ENCODE peak calls at places on chromosome 9, in ten cellular contexts. K, Z, P, V, C, O, N, H, D and R are unnamed samples.

GRCh38 chr9:85599540-85600140 is 142.1 kb downstream of the AGTPBP1 start:
- DNase-seq in K (no peak), Z (no peak), P (no peak), V (no peak), C (no peak), O (no peak), N (no peak), H (no peak), D (no peak), R (no peak)

GRCh38 chr9:5799314-5799713 is 33.6 kb downstream of the ERMP1 start:
- DNase-seq in K (peak), Z (no peak), P (no peak), V (no peak), C (peak), O (no peak), N (no peak), H (no peak), D (peak), R (peak)

GRCh38 chr9:25658587-25658986 is 19.7 kb downstream of the TUSC1 start:
- DNase-seq in K (no peak), Z (no peak), P (no peak), V (no peak), C (no peak), O (no peak), N (no peak), H (no peak), D (no peak), R (no peak)

GRCh38 chr9:100598641-100599145 is 20.8 kb downstream of the CAVIN4 start:
- DNase-seq in K (peak), Z (peak), P (peak), V (no peak), C (peak), O (peak), N (peak), H (peak), D (peak), R (peak)

GRCh38 chr9:85067792-85068191 is 398.3 kb downstream of the NTRK2 start:
- DNase-seq in K (no peak), Z (no peak), P (no peak), V (no peak), C (no peak), O (no peak), N (no peak), H (no peak), D (no peak), R (no peak)

GRCh38 chr9:74125916-74126315 is 371.2 kb upstream of the RORB start:
- DNase-seq in K (no peak), Z (no peak), P (no peak), V (no peak), C (no peak), O (no peak), N (no peak), H (no peak), D (no peak), R (no peak)

GRCh38 chr9:135739271-135740220 is 37.6 kb downstream of the KCNT1 start:
- DNase-seq in K (no peak), Z (no peak), P (no peak), V (no peak), C (no peak), O (no peak), N (no peak), H (no peak), D (no peak), R (peak)

GRCh38 chr9:26033346-26033745 is 355.1 kb upstream of the TUSC1 start:
- DNase-seq in K (peak), Z (no peak), P (no peak), V (no peak), C (no peak), O (no peak), N (no peak), H (no peak), D (peak), R (no peak)

GRCh38 chr9:129497837-129498450 is 123.0 kb downstream of the C9orf50 start:
- DNase-seq in K (no peak), Z (no peak), P (peak), V (no peak), C (no peak), O (no peak), N (no peak), H (no peak), D (no peak), R (no peak)

GRCh38 chr9:116987902-116988301 is 300.8 kb downstream of the TRIM32 start:
- DNase-seq in K (no peak), Z (no peak), P (no peak), V (no peak), C (no peak), O (no peak), N (no peak), H (no peak), D (no peak), R (no peak)

GRCh38 chr9:18493361-18494015 is 19.5 kb downstream of the ADAMTSL1 start:
- DNase-seq in K (peak), Z (no peak), P (no peak), V (no peak), C (no peak), O (no peak), N (no peak), H (no peak), D (peak), R (no peak)

GRCh38 chr9:35756743-35757526 is 2.9 kb upstream of the MSMP start:
- DNase-seq in K (peak), Z (peak), P (peak), V (no peak), C (peak), O (no peak), N (peak), H (no peak), D (no peak), R (no peak)

GRCh38 chr9:121992571-121993212 is 100.4 kb downstream of the TTLL11 start:
- DNase-seq in K (peak), Z (peak), P (peak), V (no peak), C (peak), O (no peak), N (peak), H (peak), D (peak), R (peak)

GRCh38 chr9:92608221-92609141 is 61.5 kb downstream of the IPPK start:
- DNase-seq in K (no peak), Z (no peak), P (no peak), V (no peak), C (peak), O (peak), N (no peak), H (no peak), D (peak), R (no peak)

GRCh38 chr9:37025381-37026084 is 8.5 kb downstream of the PAX5 start:
- DNase-seq in K (peak), Z (no peak), P (no peak), V (no peak), C (no peak), O (no peak), N (no peak), H (no peak), D (no peak), R (no peak)

GRCh38 chr9:76697110-76697509 is 67.1 kb upstream of the PCA3 start:
- DNase-seq in K (no peak), Z (no peak), P (no peak), V (no peak), C (no peak), O (no peak), N (no peak), H (no peak), D (no peak), R (no peak)

GRCh38 chr9:126117631-126118030 is 209.0 kb upstream of the MVB12B start:
- DNase-seq in K (no peak), Z (no peak), P (no peak), V (no peak), C (no peak), O (peak), N (peak), H (no peak), D (no peak), R (no peak)

GRCh38 chr9:127169507-127169883 is 47.1 kb upstream of the ANGPTL2 start:
- DNase-seq in K (no peak), Z (no peak), P (no peak), V (no peak), C (no peak), O (no peak), N (no peak), H (no peak), D (no peak), R (no peak)

GRCh38 chr9:133098871-133099270 is 22.2 kb downstream of the RALGDS start:
- DNase-seq in K (no peak), Z (peak), P (no peak), V (no peak), C (no peak), O (no peak), N (no peak), H (no peak), D (no peak), R (no peak)

GRCh38 chr9:16315720-16316119 is 554.8 kb downstream of the BNC2 start:
- DNase-seq in K (no peak), Z (peak), P (no peak), V (no peak), C (no peak), O (no peak), N (no peak), H (no peak), D (peak), R (no peak)

GRCh38 chr9:12775963-12776774 is 1.3 kb downstream of the LURAP1L start:
- DNase-seq in K (peak), Z (peak), P (peak), V (no peak), C (peak), O (peak), N (peak), H (no peak), D (peak), R (peak)

GRCh38 chr9:97990259-97990658 is 7.1 kb downstream of the ANP32B start:
- DNase-seq in K (peak), Z (no peak), P (no peak), V (no peak), C (no peak), O (no peak), N (no peak), H (no peak), D (peak), R (peak)